ENCODE peak calls at places on chromosomes 7 and 10, in seven cellular contexts. One of them, this sample, is unnamed.

GRCh38 chr7:155899596-155899995 is 87.3 kb upstream of the SHH start:
- DNase-seq in body of pancreas: no peak
- DNase-seq in stimulated activated CD8-positive, alpha-beta memory T cell treated with anti-CD3 and anti-CD28 coated beads, Interleukin-15, amount 100 ng/mL, for 24 hours: no peak
- DNase-seq in transverse colon: no peak
- DNase-seq in NCI-H1092: no peak
- DNase-seq in left colon: no peak
- DNase-seq in activated CD4-positive, alpha-beta T cell treated with anti-CD3 and anti-CD28 coated beads for 24 hours: no peak
- DNase-seq in this sample: no peak

GRCh38 chr10:114557854-114558253 is 100.2 kb downstream of the ABLIM1 start:
- DNase-seq in transverse colon: no peak
- DNase-seq in left colon: no peak
- DNase-seq in NCI-H1092: no peak
- DNase-seq in body of pancreas: no peak
- DNase-seq in activated CD4-positive, alpha-beta T cell treated with anti-CD3 and anti-CD28 coated beads for 24 hours: no peak
- DNase-seq in stimulated activated CD8-positive, alpha-beta memory T cell treated with anti-CD3 and anti-CD28 coated beads, Interleukin-15, amount 100 ng/mL, for 24 hours: no peak
- DNase-seq in this sample: no peak

GRCh38 chr7:150824379-150825177 is 24.0 kb downstream of the TMEM176A start:
- DNase-seq in stimulated activated CD8-positive, alpha-beta memory T cell treated with anti-CD3 and anti-CD28 coated beads, Interleukin-15, amount 100 ng/mL, for 24 hours: no peak
- DNase-seq in body of pancreas: no peak
- DNase-seq in activated CD4-positive, alpha-beta T cell treated with anti-CD3 and anti-CD28 coated beads for 24 hours: no peak
- DNase-seq in left colon: no peak
- DNase-seq in NCI-H1092: no peak
- DNase-seq in transverse colon: no peak
- DNase-seq in this sample: no peak

GRCh38 chr10:17086865-17087264 is 42.7 kb downstream of the CUBN start:
- DNase-seq in NCI-H1092: no peak
- DNase-seq in body of pancreas: no peak
- DNase-seq in activated CD4-positive, alpha-beta T cell treated with anti-CD3 and anti-CD28 coated beads for 24 hours: no peak
- DNase-seq in stimulated activated CD8-positive, alpha-beta memory T cell treated with anti-CD3 and anti-CD28 coated beads, Interleukin-15, amount 100 ng/mL, for 24 hours: no peak
- DNase-seq in left colon: no peak
- DNase-seq in transverse colon: no peak
- DNase-seq in this sample: no peak

GRCh38 chr7:109956916-109957315 is 1134.0 kb upstream of the LRRN3 start:
- DNase-seq in stimulated activated CD8-positive, alpha-beta memory T cell treated with anti-CD3 and anti-CD28 coated beads, Interleukin-15, amount 100 ng/mL, for 24 hours: no peak
- DNase-seq in activated CD4-positive, alpha-beta T cell treated with anti-CD3 and anti-CD28 coated beads for 24 hours: no peak
- DNase-seq in left colon: no peak
- DNase-seq in NCI-H1092: no peak
- DNase-seq in transverse colon: no peak
- DNase-seq in body of pancreas: no peak
- DNase-seq in this sample: no peak

GRCh38 chr10:110167149-110167548 is 40.3 kb upstream of the MXI1 start:
- DNase-seq in left colon: peak; percentile 7
- DNase-seq in stimulated activated CD8-positive, alpha-beta memory T cell treated with anti-CD3 and anti-CD28 coated beads, Interleukin-15, amount 100 ng/mL, for 24 hours: no peak
- DNase-seq in body of pancreas: no peak
- DNase-seq in NCI-H1092: no peak
- DNase-seq in transverse colon: no peak
- DNase-seq in activated CD4-positive, alpha-beta T cell treated with anti-CD3 and anti-CD28 coated beads for 24 hours: no peak
- DNase-seq in this sample: no peak

GRCh38 chr7:139523199-139523941 is at the start of gene CLEC2L:
- DNase-seq in body of pancreas: no peak
- DNase-seq in stimulated activated CD8-positive, alpha-beta memory T cell treated with anti-CD3 and anti-CD28 coated beads, Interleukin-15, amount 100 ng/mL, for 24 hours: no peak
- DNase-seq in left colon: no peak
- DNase-seq in transverse colon: no peak
- DNase-seq in NCI-H1092: no peak
- DNase-seq in activated CD4-positive, alpha-beta T cell treated with anti-CD3 and anti-CD28 coated beads for 24 hours: no peak
- DNase-seq in this sample: no peak

GRCh38 chr7:84479059-84479458 is 284.5 kb upstream of the SEMA3A start:
- DNase-seq in body of pancreas: no peak
- DNase-seq in NCI-H1092: no peak
- DNase-seq in left colon: no peak
- DNase-seq in activated CD4-positive, alpha-beta T cell treated with anti-CD3 and anti-CD28 coated beads for 24 hours: no peak
- DNase-seq in transverse colon: no peak
- DNase-seq in stimulated activated CD8-positive, alpha-beta memory T cell treated with anti-CD3 and anti-CD28 coated beads, Interleukin-15, amount 100 ng/mL, for 24 hours: no peak
- DNase-seq in this sample: no peak

GRCh38 chr7:12358694-12359093 is 45.0 kb downstream of the VWDE start:
- DNase-seq in left colon: no peak
- DNase-seq in transverse colon: no peak
- DNase-seq in body of pancreas: no peak
- DNase-seq in activated CD4-positive, alpha-beta T cell treated with anti-CD3 and anti-CD28 coated beads for 24 hours: no peak
- DNase-seq in stimulated activated CD8-positive, alpha-beta memory T cell treated with anti-CD3 and anti-CD28 coated beads, Interleukin-15, amount 100 ng/mL, for 24 hours: no peak
- DNase-seq in NCI-H1092: no peak
- DNase-seq in this sample: no peak

GRCh38 chr10:113309791-113310190 is 243.1 kb upstream of the HABP2 start:
- DNase-seq in transverse colon: no peak
- DNase-seq in body of pancreas: no peak
- DNase-seq in stimulated activated CD8-positive, alpha-beta memory T cell treated with anti-CD3 and anti-CD28 coated beads, Interleukin-15, amount 100 ng/mL, for 24 hours: no peak
- DNase-seq in activated CD4-positive, alpha-beta T cell treated with anti-CD3 and anti-CD28 coated beads for 24 hours: no peak
- DNase-seq in left colon: no peak
- DNase-seq in NCI-H1092: no peak
- DNase-seq in this sample: no peak

GRCh38 chr7:47506716-47507354 is 75.1 kb downstream of the TNS3 start:
- DNase-seq in transverse colon: no peak
- DNase-seq in activated CD4-positive, alpha-beta T cell treated with anti-CD3 and anti-CD28 coated beads for 24 hours: no peak
- DNase-seq in NCI-H1092: no peak
- DNase-seq in body of pancreas: no peak
- DNase-seq in stimulated activated CD8-positive, alpha-beta memory T cell treated with anti-CD3 and anti-CD28 coated beads, Interleukin-15, amount 100 ng/mL, for 24 hours: no peak
- DNase-seq in left colon: no peak
- DNase-seq in this sample: peak; percentile 89

GRCh38 chr7:139623518-139623917 is 100.0 kb downstream of the CLEC2L start:
- DNase-seq in activated CD4-positive, alpha-beta T cell treated with anti-CD3 and anti-CD28 coated beads for 24 hours: no peak
- DNase-seq in stimulated activated CD8-positive, alpha-beta memory T cell treated with anti-CD3 and anti-CD28 coated beads, Interleukin-15, amount 100 ng/mL, for 24 hours: no peak
- DNase-seq in body of pancreas: no peak
- DNase-seq in NCI-H1092: no peak
- DNase-seq in transverse colon: no peak
- DNase-seq in left colon: no peak
- DNase-seq in this sample: peak; percentile 29

GRCh38 chr7:103929808-103930415 is 59.5 kb downstream of the RELN start:
- DNase-seq in body of pancreas: no peak
- DNase-seq in NCI-H1092: no peak
- DNase-seq in transverse colon: no peak
- DNase-seq in activated CD4-positive, alpha-beta T cell treated with anti-CD3 and anti-CD28 coated beads for 24 hours: no peak
- DNase-seq in stimulated activated CD8-positive, alpha-beta memory T cell treated with anti-CD3 and anti-CD28 coated beads, Interleukin-15, amount 100 ng/mL, for 24 hours: no peak
- DNase-seq in left colon: no peak
- DNase-seq in this sample: no peak

GRCh38 chr7:148964510-148965267 is 63.6 kb downstream of the PDIA4 start:
- DNase-seq in stimulated activated CD8-positive, alpha-beta memory T cell treated with anti-CD3 and anti-CD28 coated beads, Interleukin-15, amount 100 ng/mL, for 24 hours: no peak
- DNase-seq in transverse colon: no peak
- DNase-seq in activated CD4-positive, alpha-beta T cell treated with anti-CD3 and anti-CD28 coated beads for 24 hours: no peak
- DNase-seq in body of pancreas: no peak
- DNase-seq in left colon: no peak
- DNase-seq in NCI-H1092: no peak
- DNase-seq in this sample: peak; percentile 13

GRCh38 chr10:115720121-115720520 is 552.9 kb downstream of the GFRA1 start:
- DNase-seq in stimulated activated CD8-positive, alpha-beta memory T cell treated with anti-CD3 and anti-CD28 coated beads, Interleukin-15, amount 100 ng/mL, for 24 hours: no peak
- DNase-seq in activated CD4-positive, alpha-beta T cell treated with anti-CD3 and anti-CD28 coated beads for 24 hours: no peak
- DNase-seq in left colon: no peak
- DNase-seq in NCI-H1092: no peak
- DNase-seq in transverse colon: no peak
- DNase-seq in body of pancreas: no peak
- DNase-seq in this sample: no peak

GRCh38 chr10:58087896-58088295 is 179.8 kb downstream of the IPMK start:
- DNase-seq in stimulated activated CD8-positive, alpha-beta memory T cell treated with anti-CD3 and anti-CD28 coated beads, Interleukin-15, amount 100 ng/mL, for 24 hours: no peak
- DNase-seq in activated CD4-positive, alpha-beta T cell treated with anti-CD3 and anti-CD28 coated beads for 24 hours: no peak
- DNase-seq in left colon: no peak
- DNase-seq in body of pancreas: no peak
- DNase-seq in transverse colon: no peak
- DNase-seq in NCI-H1092: no peak
- DNase-seq in this sample: no peak

GRCh38 chr7:151482883-151483699 is 36.6 kb downstream of the RHEB start:
- DNase-seq in activated CD4-positive, alpha-beta T cell treated with anti-CD3 and anti-CD28 coated beads for 24 hours: no peak
- DNase-seq in transverse colon: no peak
- DNase-seq in left colon: no peak
- DNase-seq in stimulated activated CD8-positive, alpha-beta memory T cell treated with anti-CD3 and anti-CD28 coated beads, Interleukin-15, amount 100 ng/mL, for 24 hours: no peak
- DNase-seq in NCI-H1092: no peak
- DNase-seq in body of pancreas: no peak
- DNase-seq in this sample: no peak

GRCh38 chr7:106224797-106225196 is 60.0 kb downstream of the NAMPT start:
- DNase-seq in left colon: no peak
- DNase-seq in body of pancreas: no peak
- DNase-seq in NCI-H1092: no peak
- DNase-seq in activated CD4-positive, alpha-beta T cell treated with anti-CD3 and anti-CD28 coated beads for 24 hours: no peak
- DNase-seq in transverse colon: no peak
- DNase-seq in stimulated activated CD8-positive, alpha-beta memory T cell treated with anti-CD3 and anti-CD28 coated beads, Interleukin-15, amount 100 ng/mL, for 24 hours: no peak
- DNase-seq in this sample: no peak

GRCh38 chr7:150405584-150406310 is 26.6 kb downstream of the ZNF775 start:
- DNase-seq in NCI-H1092: no peak
- DNase-seq in body of pancreas: no peak
- DNase-seq in stimulated activated CD8-positive, alpha-beta memory T cell treated with anti-CD3 and anti-CD28 coated beads, Interleukin-15, amount 100 ng/mL, for 24 hours: no peak
- DNase-seq in transverse colon: peak; percentile 51
- DNase-seq in activated CD4-positive, alpha-beta T cell treated with anti-CD3 and anti-CD28 coated beads for 24 hours: no peak
- DNase-seq in left colon: peak; percentile 60
- DNase-seq in this sample: no peak

GRCh38 chr7:108408294-108409004 is 47.8 kb downstream of the NRCAM start:
- DNase-seq in stimulated activated CD8-positive, alpha-beta memory T cell treated with anti-CD3 and anti-CD28 coated beads, Interleukin-15, amount 100 ng/mL, for 24 hours: no peak
- DNase-seq in left colon: no peak
- DNase-seq in activated CD4-positive, alpha-beta T cell treated with anti-CD3 and anti-CD28 coated beads for 24 hours: no peak
- DNase-seq in NCI-H1092: peak; percentile 60
- DNase-seq in transverse colon: no peak
- DNase-seq in body of pancreas: no peak
- DNase-seq in this sample: no peak

GRCh38 chr7:112362796-112363195 is 87.5 kb upstream of the IFRD1 start:
- DNase-seq in activated CD4-positive, alpha-beta T cell treated with anti-CD3 and anti-CD28 coated beads for 24 hours: no peak
- DNase-seq in body of pancreas: no peak
- DNase-seq in stimulated activated CD8-positive, alpha-beta memory T cell treated with anti-CD3 and anti-CD28 coated beads, Interleukin-15, amount 100 ng/mL, for 24 hours: no peak
- DNase-seq in NCI-H1092: peak; percentile 86
- DNase-seq in left colon: no peak
- DNase-seq in transverse colon: no peak
- DNase-seq in this sample: no peak

GRCh38 chr7:157483515-157483914 is 146.7 kb downstream of the DNAJB6 start:
- DNase-seq in transverse colon: no peak
- DNase-seq in stimulated activated CD8-positive, alpha-beta memory T cell treated with anti-CD3 and anti-CD28 coated beads, Interleukin-15, amount 100 ng/mL, for 24 hours: no peak
- DNase-seq in activated CD4-positive, alpha-beta T cell treated with anti-CD3 and anti-CD28 coated beads for 24 hours: no peak
- DNase-seq in left colon: no peak
- DNase-seq in body of pancreas: no peak
- DNase-seq in NCI-H1092: no peak
- DNase-seq in this sample: no peak

GRCh38 chr7:114084381-114085312 is 165.8 kb upstream of the PPP1R3A start:
- DNase-seq in transverse colon: peak; percentile 72
- DNase-seq in body of pancreas: peak; percentile 67
- DNase-seq in stimulated activated CD8-positive, alpha-beta memory T cell treated with anti-CD3 and anti-CD28 coated beads, Interleukin-15, amount 100 ng/mL, for 24 hours: no peak
- DNase-seq in activated CD4-positive, alpha-beta T cell treated with anti-CD3 and anti-CD28 coated beads for 24 hours: no peak
- DNase-seq in NCI-H1092: peak; percentile 18
- DNase-seq in left colon: peak; percentile 73
- DNase-seq in this sample: peak; percentile 21

GRCh38 chr7:64515330-64515729 is 47.5 kb downstream of the ZNF680 start:
- DNase-seq in transverse colon: no peak
- DNase-seq in body of pancreas: no peak
- DNase-seq in stimulated activated CD8-positive, alpha-beta memory T cell treated with anti-CD3 and anti-CD28 coated beads, Interleukin-15, amount 100 ng/mL, for 24 hours: no peak
- DNase-seq in activated CD4-positive, alpha-beta T cell treated with anti-CD3 and anti-CD28 coated beads for 24 hours: no peak
- DNase-seq in NCI-H1092: no peak
- DNase-seq in left colon: no peak
- DNase-seq in this sample: peak; percentile 61

GRCh38 chr10:123462760-123463159 is 203.4 kb upstream of the GPR26 start:
- DNase-seq in NCI-H1092: no peak
- DNase-seq in body of pancreas: no peak
- DNase-seq in left colon: no peak
- DNase-seq in activated CD4-positive, alpha-beta T cell treated with anti-CD3 and anti-CD28 coated beads for 24 hours: no peak
- DNase-seq in transverse colon: no peak
- DNase-seq in stimulated activated CD8-positive, alpha-beta memory T cell treated with anti-CD3 and anti-CD28 coated beads, Interleukin-15, amount 100 ng/mL, for 24 hours: no peak
- DNase-seq in this sample: no peak

GRCh38 chr10:113987805-113988204 is 55.9 kb upstream of the ADRB1 start:
- DNase-seq in stimulated activated CD8-positive, alpha-beta memory T cell treated with anti-CD3 and anti-CD28 coated beads, Interleukin-15, amount 100 ng/mL, for 24 hours: no peak
- DNase-seq in left colon: no peak
- DNase-seq in body of pancreas: no peak
- DNase-seq in transverse colon: no peak
- DNase-seq in activated CD4-positive, alpha-beta T cell treated with anti-CD3 and anti-CD28 coated beads for 24 hours: no peak
- DNase-seq in NCI-H1092: no peak
- DNase-seq in this sample: peak; percentile 4

GRCh38 chr10:7874864-7875263 is 56.6 kb downstream of the TAF3 start:
- DNase-seq in body of pancreas: no peak
- DNase-seq in activated CD4-positive, alpha-beta T cell treated with anti-CD3 and anti-CD28 coated beads for 24 hours: no peak
- DNase-seq in NCI-H1092: no peak
- DNase-seq in transverse colon: no peak
- DNase-seq in left colon: no peak
- DNase-seq in stimulated activated CD8-positive, alpha-beta memory T cell treated with anti-CD3 and anti-CD28 coated beads, Interleukin-15, amount 100 ng/mL, for 24 hours: no peak
- DNase-seq in this sample: no peak

GRCh38 chr7:149685455-149685854 is 87.9 kb downstream of the ZNF467 start:
- DNase-seq in NCI-H1092: no peak
- DNase-seq in left colon: no peak
- DNase-seq in body of pancreas: no peak
- DNase-seq in activated CD4-positive, alpha-beta T cell treated with anti-CD3 and anti-CD28 coated beads for 24 hours: no peak
- DNase-seq in transverse colon: no peak
- DNase-seq in stimulated activated CD8-positive, alpha-beta memory T cell treated with anti-CD3 and anti-CD28 coated beads, Interleukin-15, amount 100 ng/mL, for 24 hours: no peak
- DNase-seq in this sample: peak; percentile 22

This sample was measured in cardiac fibroblast.